ENCODE peak calls at places on chromosomes 2 and 18, in seven cellular contexts. J is GM23338; T is Right ventricle myocardium superior; R is stimulated activated naive CD8-positive, alpha-beta T cell treated with anti-CD3 and anti-CD28 coated beads, Interleukin-15, Interleukin-2, amounts not matched to agents 100 U/mL and 50 U/mL, for 24 hours; X is activated CD8-positive, alpha-beta T cell treated with anti-CD3 and anti-CD28 coated beads for 36 hours; Q is gastroesophageal sphincter; H is left ventricle myocardium superior. P is an unnamed sample.

GRCh38 chr2:96554293-96555145 is 18.0 kb downstream of the ARID5A start:
- ATAC-seq in Q (peak; percentile 68), H (peak; percentile 72), T (peak; percentile 75), X (peak; percentile 71), R (peak; percentile 44), J (peak; percentile 66), P (peak; percentile 72)

GRCh38 chr2:239827511-239827865 is 197.7 kb downstream of the NDUFA10 start:
- ATAC-seq in Q (no peak), T (no peak), R (no peak), H (no peak), X (no peak), J (no peak), P (no peak)

GRCh38 chr18:79457652-79458051 is 61.9 kb downstream of the NFATC1 start:
- ATAC-seq in R (no peak), H (no peak), T (no peak), X (no peak), Q (no peak), J (no peak), P (no peak)

GRCh38 chr2:47620717-47621437 is 162.1 kb upstream of the MSH6 start:
- ATAC-seq in T (no peak), R (no peak), J (peak; percentile 62), X (no peak), Q (no peak), H (no peak), P (no peak)

GRCh38 chr2:239355724-239356123 is 45.1 kb downstream of the HDAC4 start:
- ATAC-seq in T (peak; percentile 79), R (no peak), H (peak; percentile 63), X (no peak), J (no peak), Q (peak; percentile 73), P (no peak)

GRCh38 chr18:79208882-79209281 is 139.7 kb downstream of the ATP9B start:
- ATAC-seq in H (peak; percentile 98), Q (no peak), R (no peak), J (peak; percentile 29), T (peak; percentile 95), X (no peak), P (no peak)

GRCh38 chr2:199838399-199838798 is 12.6 kb downstream of the FTCDNL1 start:
- ATAC-seq in R (no peak), J (peak; percentile 55), X (no peak), H (no peak), T (no peak), Q (no peak), P (no peak)

GRCh38 chr2:12619975-12620374 is 96.8 kb upstream of the TRIB2 start:
- ATAC-seq in X (peak; percentile 55), H (no peak), T (no peak), J (no peak), Q (no peak), R (peak; percentile 87), P (peak; percentile 65)

GRCh38 chr2:109341363-109341762 is 212.4 kb downstream of the SH3RF3 start:
- ATAC-seq in R (no peak), X (no peak), T (no peak), H (no peak), Q (no peak), J (no peak), P (no peak)

GRCh38 chr2:47686018-47686417 is 96.9 kb upstream of the MSH6 start:
- ATAC-seq in J (no peak), Q (no peak), R (no peak), H (no peak), T (no peak), X (no peak), P (no peak)

GRCh38 chr2:236558999-236559978 is 10.3 kb upstream of the ACKR3 start:
- ATAC-seq in H (no peak), X (peak; percentile 42), J (no peak), R (no peak), T (no peak), Q (no peak), P (no peak)

GRCh38 chr2:176473177-176473576 is 203.9 kb downstream of the MTX2 start:
- ATAC-seq in Q (no peak), X (peak; percentile 67), R (no peak), J (no peak), T (peak; percentile 81), H (peak; percentile 88), P (no peak)

GRCh38 chr2:46308081-46308480 is 10.9 kb downstream of the EPAS1 start:
- ATAC-seq in R (no peak), Q (no peak), T (no peak), H (peak; percentile 11), X (no peak), J (peak; percentile 57), P (no peak)

GRCh38 chr2:216804357-216805350 is 55.2 kb downstream of the TNP1 start:
- ATAC-seq in H (peak; percentile 39), J (no peak), X (no peak), R (no peak), T (peak; percentile 49), Q (peak; percentile 86), P (no peak)

GRCh38 chr2:7924033-7924762 is 757.7 kb upstream of the ID2 start:
- ATAC-seq in Q (no peak), J (no peak), T (no peak), X (peak; percentile 30), R (no peak), H (no peak), P (peak; percentile 43)

GRCh38 chr2:190964170-190964795 is 49.7 kb downstream of the STAT1 start:
- ATAC-seq in X (no peak), T (no peak), R (peak; percentile 29), H (no peak), J (no peak), Q (no peak), P (peak; percentile 53)

GRCh38 chr18:499351-500229 is 911 bp downstream of the COLEC12 start:
- ATAC-seq in X (no peak), T (peak; percentile 54), R (no peak), J (peak; percentile 42), H (peak; percentile 48), Q (no peak), P (no peak)

GRCh38 chr2:127721978-127722355 is 20.7 kb downstream of the SFT2D3 start:
- ATAC-seq in R (peak; percentile 28), Q (no peak), X (peak; percentile 60), J (no peak), H (peak; percentile 48), T (peak; percentile 39), P (no peak)

GRCh38 chr2:58098254-58099096 is 51.9 kb downstream of the VRK2 start:
- ATAC-seq in X (no peak), H (no peak), J (no peak), T (no peak), Q (no peak), R (no peak), P (no peak)

GRCh38 chr2:22904126-22904684 is 480.8 kb upstream of the KLHL29 start:
- ATAC-seq in T (no peak), R (no peak), Q (no peak), J (peak; percentile 92), X (no peak), H (peak; percentile 27), P (no peak)